ENCODE peak calls at places on chromosome 10, in five cellular contexts. V, I, T, K and P are unnamed samples.

GRCh38 chr10:52895066-52895465 is 122.5 kb upstream of the MBL2 start:
- DNase-seq in I (no peak), V (no peak), T (no peak), K (no peak), P (no peak)

GRCh38 chr10:103696411-103697145 is 158.8 kb downstream of the SH3PXD2A start:
- DNase-seq in V (peak; percentile 44), T (peak; percentile 77), K (peak; percentile 72), I (peak; percentile 83), P (peak; percentile 91)

GRCh38 chr10:112230325-112230988 is 46.9 kb upstream of the GPAM start:
- DNase-seq in K (no peak), T (no peak), I (no peak), V (no peak), P (no peak)

GRCh38 chr10:129807211-129807610 is 156.9 kb downstream of the EBF3 start:
- DNase-seq in V (no peak), T (no peak), I (no peak), K (no peak), P (no peak)

GRCh38 chr10:12741255-12741915 is 260.1 kb downstream of the CCDC3 start:
- DNase-seq in V (no peak), K (no peak), I (no peak), T (no peak), P (no peak)

GRCh38 chr10:52318822-52319464 is 4.9 kb downstream of the DKK1 start:
- DNase-seq in I (peak; percentile 93), V (no peak), K (no peak), T (peak; percentile 94), P (peak; percentile 66)

GRCh38 chr10:109624939-109625338 is 298.4 kb downstream of the XPNPEP1 start:
- DNase-seq in I (no peak), T (no peak), V (no peak), K (no peak), P (no peak)

GRCh38 chr10:84138478-84139125 is 707 bp upstream of the GHITM start:
- DNase-seq in K (no peak), V (no peak), I (no peak), T (no peak), P (peak; percentile 58)

GRCh38 chr10:96292971-96293909 is 11.0 kb upstream of the DNTT start:
- DNase-seq in V (no peak), I (peak; percentile 47), K (peak; percentile 61), T (no peak), P (peak; percentile 35)

GRCh38 chr10:1567742-1568495 is 169.4 kb downstream of the ADARB2 start:
- DNase-seq in T (no peak), I (no peak), V (no peak), K (no peak), P (no peak)

GRCh38 chr10:123455861-123456260 is 210.3 kb upstream of the GPR26 start:
- DNase-seq in I (no peak), V (no peak), T (no peak), K (no peak), P (peak; percentile 10)

GRCh38 chr10:80259405-80259871 is 30.0 kb downstream of the MAT1A start:
- DNase-seq in T (no peak), I (no peak), V (no peak), K (no peak), P (no peak)

GRCh38 chr10:27752673-27753237 is 7.1 kb upstream of the MKX start:
- DNase-seq in K (no peak), V (no peak), T (no peak), I (no peak), P (no peak)